ENCODE peak calls at places on chromosomes 4 and X, in six cellular contexts. C, S, H, V, Q and A are unnamed samples.

GRCh38 chr4:165606465-165607205 is 227.8 kb downstream of the CPE start:
- DNase-seq in V (no peak), C (no peak), H (no peak), S (no peak), Q (no peak), A (no peak)

GRCh38 chrX:39854772-39855747 is 242.7 kb downstream of the BCOR start:
- DNase-seq in H (no peak), Q (no peak), V (peak; percentile 53), C (no peak), S (no peak), A (no peak)

GRCh38 chr4:44713125-44713524 is 13.2 kb downstream of the GNPDA2 start:
- DNase-seq in V (no peak), S (no peak), H (no peak), C (no peak), Q (no peak), A (no peak)

GRCh38 chr4:82601242-82602015 is 39.6 kb upstream of the TMEM150C start:
- DNase-seq in C (no peak), Q (no peak), V (no peak), H (no peak), S (no peak), A (no peak)

GRCh38 chr4:87192155-87192919 is 28.1 kb downstream of the KLHL8 start:
- DNase-seq in S (no peak), H (no peak), V (no peak), Q (peak; percentile 19), C (no peak), A (no peak)

GRCh38 chr4:110614173-110614948 is 8.5 kb downstream of the PITX2 start:
- DNase-seq in H (peak; percentile 32), Q (no peak), V (no peak), C (no peak), S (no peak), A (no peak)

GRCh38 chrX:29775890-29776289 is 439.5 kb upstream of the MAGEB2 start:
- DNase-seq in H (no peak), V (no peak), S (no peak), Q (no peak), C (no peak), A (no peak)

GRCh38 chr4:69026974-69027373 is 69.3 kb upstream of the UGT2B7 start:
- DNase-seq in Q (no peak), S (no peak), V (no peak), H (no peak), C (no peak), A (no peak)

GRCh38 chr4:168811793-168812651 is 198.0 kb downstream of the CBR4 start:
- DNase-seq in C (no peak), Q (peak; percentile 71), S (no peak), V (no peak), H (no peak), A (no peak)

GRCh38 chrX:129600981-129601424 is 53.8 kb downstream of the APLN start:
- DNase-seq in V (no peak), H (no peak), Q (peak; percentile 17), C (peak; percentile 19), S (peak; percentile 4), A (no peak)

GRCh38 chr4:56414135-56414675 is 21.2 kb downstream of the PPAT start:
- DNase-seq in Q (no peak), H (no peak), V (no peak), C (no peak), S (no peak), A (no peak)

GRCh38 chr4:159540501-159540900 is 437.6 kb downstream of the RAPGEF2 start:
- DNase-seq in C (no peak), V (no peak), Q (no peak), S (no peak), H (no peak), A (no peak)

GRCh38 chr4:139913995-139914394 is 240.0 kb downstream of the MAML3 start:
- DNase-seq in Q (no peak), S (no peak), H (no peak), V (no peak), C (no peak), A (no peak)

GRCh38 chr4:168634276-168634802 is 137.5 kb downstream of the PALLD start:
- DNase-seq in V (no peak), Q (peak; percentile 92), S (no peak), C (no peak), H (peak; percentile 20), A (no peak)

GRCh38 chrX:20527458-20528099 is 260.9 kb upstream of the RPS6KA3 start:
- DNase-seq in H (no peak), C (peak; percentile 49), Q (no peak), S (no peak), V (no peak), A (no peak)

GRCh38 chrX:82765806-82766205 is 742.3 kb upstream of the POU3F4 start:
- DNase-seq in Q (no peak), C (no peak), H (no peak), S (peak; percentile 12), V (no peak), A (no peak)

GRCh38 chr4:116387942-116388474 is 697.4 kb downstream of the TRAM1L1 start:
- DNase-seq in Q (no peak), V (no peak), C (no peak), S (no peak), H (no peak), A (no peak)

GRCh38 chr4:14143892-14144291 is 516.4 kb upstream of the BOD1L1 start:
- DNase-seq in S (no peak), Q (no peak), H (no peak), V (no peak), C (no peak), A (peak; percentile 22)

GRCh38 chr4:150355404-150355803 is 226.5 kb upstream of the MAB21L2 start:
- DNase-seq in C (no peak), H (no peak), Q (no peak), V (no peak), S (no peak), A (no peak)

GRCh38 chr4:127780598-127780997 is 1.5 kb upstream of the HSPA4L start:
- DNase-seq in S (no peak), V (no peak), Q (no peak), C (no peak), H (no peak), A (no peak)

GRCh38 chr4:152901205-152901604 is 34.9 kb upstream of the FHDC1 start:
- DNase-seq in V (no peak), C (no peak), S (no peak), Q (no peak), H (no peak), A (no peak)

GRCh38 chrX:153725039-153725831 is 579 bp downstream of the ABCD1 start:
- DNase-seq in H (no peak), Q (no peak), V (no peak), S (no peak), C (no peak), A (no peak)

GRCh38 chrX:26442340-26442739 is 226.4 kb downstream of the MAGEB5 start:
- DNase-seq in H (peak; percentile 0), C (peak; percentile 51), S (no peak), Q (no peak), V (no peak), A (peak; percentile 16)

GRCh38 chrX:150870059-150870458 is 28.4 kb downstream of the CD99L2 start:
- DNase-seq in H (no peak), Q (no peak), C (no peak), S (no peak), V (no peak), A (no peak)

GRCh38 chr4:94451669-94452475 is at the start of gene PDLIM5:
- DNase-seq in V (peak; percentile 93), C (peak; percentile 96), H (peak; percentile 91), Q (peak; percentile 89), S (peak; percentile 94), A (peak; percentile 80)

GRCh38 chr4:111410571-111410970 is 734.7 kb upstream of the FAM241A start:
- DNase-seq in Q (no peak), S (no peak), V (no peak), C (no peak), H (no peak), A (no peak)

GRCh38 chrX:10117864-10118377 is 38.9 kb upstream of the CLCN4 start:
- DNase-seq in H (no peak), C (no peak), Q (no peak), S (no peak), V (no peak), A (no peak)

GRCh38 chrX:10118530-10118929 is 38.2 kb upstream of the CLCN4 start:
- DNase-seq in Q (no peak), S (no peak), V (no peak), C (no peak), H (no peak), A (no peak)

GRCh38 chrX:10117301-10117700 is 39.5 kb upstream of the CLCN4 start:
- DNase-seq in H (no peak), S (no peak), C (no peak), Q (no peak), V (no peak), A (no peak)

GRCh38 chrX:10120828-10121227 is 35.9 kb upstream of the CLCN4 start:
- DNase-seq in Q (no peak), V (no peak), S (no peak), C (no peak), H (no peak), A (no peak)

DNA sequence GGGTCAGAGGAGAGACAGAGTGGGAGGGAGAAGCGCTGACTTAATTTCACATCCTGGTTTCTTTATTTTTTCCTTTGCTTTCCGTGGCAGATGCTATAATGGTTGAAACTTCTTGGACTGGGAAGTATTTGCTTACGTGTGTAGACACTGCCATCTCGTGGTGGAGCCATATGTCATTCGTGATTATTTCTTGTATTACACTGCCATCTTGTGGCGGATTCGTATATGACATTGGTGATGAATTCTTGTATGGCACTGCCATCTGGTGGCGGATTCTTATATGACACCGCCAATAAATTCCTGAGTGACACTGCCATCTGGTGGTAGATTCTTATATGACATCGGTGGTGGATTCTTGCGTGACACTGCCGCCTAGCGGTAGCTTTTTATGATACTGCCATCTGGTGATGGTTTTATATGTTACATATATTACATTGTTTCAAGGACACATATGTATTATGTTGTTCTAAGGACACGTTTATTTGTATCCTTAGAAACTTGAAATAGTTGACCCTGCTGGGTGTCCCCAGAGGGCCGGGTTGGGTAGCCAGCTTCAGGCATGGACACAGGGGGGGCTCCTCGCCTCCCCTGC is 37.3 kb upstream of the CLCN4 start:
- DNase-seq in V (peak; percentile 80), S (peak; percentile 48), H (peak; percentile 71), C (peak; percentile 91), Q (peak; percentile 45), A (peak; percentile 76)
- H3K4me3 ChIP-seq in V (no peak overlapping the region), S (no peak overlapping the region), H (no peak overlapping the region), C (no peak overlapping the region), Q (no peak overlapping the region), A (no peak overlapping the region)

DNA sequence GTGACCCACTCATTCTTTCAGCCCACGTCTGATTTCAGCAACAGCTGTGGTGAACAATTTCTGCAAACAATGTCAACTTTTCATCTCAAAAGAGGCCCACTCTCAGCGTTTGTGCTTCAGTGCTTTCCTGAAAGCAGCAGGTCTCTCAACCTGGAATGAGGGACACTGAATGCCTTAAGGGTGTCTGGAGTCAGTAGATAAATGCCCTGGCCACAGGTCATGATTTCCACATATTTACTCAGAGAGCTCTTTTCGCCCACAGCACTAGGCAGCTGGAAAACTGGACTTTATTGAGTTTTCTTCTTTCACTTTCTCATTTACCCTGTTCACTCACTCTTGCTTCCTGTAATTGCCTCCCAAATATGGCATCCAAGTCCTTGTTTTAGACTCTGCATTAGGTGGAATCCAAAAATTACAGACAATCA is 52.8 kb downstream of the NPFFR2 start:
- DNase-seq in S (no peak), V (no peak), H (no peak), C (peak; percentile 34), Q (no peak), A (no peak)
- H3K4me3 ChIP-seq in S (no peak overlapping the region), V (no peak overlapping the region), H (no peak overlapping the region), C (no peak overlapping the region), Q (no peak overlapping the region), A (no peak overlapping the region)

GRCh38 chr4:73620115-73620792 is at the start of gene RASSF6:
- DNase-seq in Q (no peak), H (peak; percentile 14), S (peak; percentile 75), C (peak; percentile 54), V (peak; percentile 87), A (peak; percentile 13)
- H3K4me3 ChIP-seq in Q (peak within 1 kb of the TSS; percentile 11), H (no peak within 1 kb of the TSS), S (peak within 1 kb of the TSS; percentile 43), C (peak within 1 kb of the TSS; percentile 22), V (peak within 1 kb of the TSS; percentile 56), A (peak within 1 kb of the TSS; percentile 6)

GRCh38 chr4:74446896-74447295 is 2.0 kb downstream of the AREG start:
- DNase-seq in Q (no peak), C (no peak), H (no peak), V (no peak), S (no peak), A (no peak)
- H3K4me3 ChIP-seq in Q (no peak overlapping the region), C (no peak overlapping the region), H (no peak overlapping the region), V (no peak overlapping the region), S (no peak overlapping the region), A (no peak overlapping the region)